ENCODE peak calls at places on chromosomes 1 and 21, in four cellular contexts. L is AG04449, Z is MG63, R is adipocyte. I is an unnamed sample.

GRCh38 chr1:17596651-17597509 is 57.4 kb downstream of the ARHGEF10L start:
- DNase-seq in L (no peak), Z (no peak), R (no peak), I (no peak)

GRCh38 chr1:86356247-86356646 is 39.9 kb downstream of the ODF2L start:
- DNase-seq in L (no peak), Z (no peak), R (no peak), I (peak; percentile 2)

GRCh38 chr1:235063068-235063765 is 65.4 kb downstream of the TOMM20 start:
- DNase-seq in L (no peak), Z (no peak), R (no peak), I (no peak)

GRCh38 chr1:93692451-93692861 is 10.8 kb upstream of the BCAR3 start:
- DNase-seq in L (no peak), Z (peak; percentile 54), R (peak; percentile 50), I (no peak)

GRCh38 chr1:17878837-17879236 is 123.7 kb downstream of the ACTL8 start:
- DNase-seq in L (peak; percentile 50), Z (peak; percentile 80), R (peak; percentile 68), I (no peak)

GRCh38 chr1:200934676-200935245 is 40.1 kb downstream of the INAVA start:
- DNase-seq in L (no peak), Z (no peak), R (no peak), I (no peak)

GRCh38 chr1:203657735-203658134 is 31.1 kb downstream of the ATP2B4 start:
- DNase-seq in L (no peak), Z (no peak), R (no peak), I (no peak)

GRCh38 chr1:223052931-223053330 is 90.1 kb downstream of the TLR5 start:
- DNase-seq in L (no peak), Z (peak; percentile 80), R (no peak), I (no peak)

GRCh38 chr21:41570791-41571355 is 62.9 kb upstream of the TMPRSS2 start:
- DNase-seq in L (no peak), Z (no peak), R (no peak), I (no peak)

GRCh38 chr21:36747114-36747814 is 48.3 kb downstream of the SIM2 start:
- DNase-seq in L (no peak), Z (no peak), R (no peak), I (no peak)

DNA sequence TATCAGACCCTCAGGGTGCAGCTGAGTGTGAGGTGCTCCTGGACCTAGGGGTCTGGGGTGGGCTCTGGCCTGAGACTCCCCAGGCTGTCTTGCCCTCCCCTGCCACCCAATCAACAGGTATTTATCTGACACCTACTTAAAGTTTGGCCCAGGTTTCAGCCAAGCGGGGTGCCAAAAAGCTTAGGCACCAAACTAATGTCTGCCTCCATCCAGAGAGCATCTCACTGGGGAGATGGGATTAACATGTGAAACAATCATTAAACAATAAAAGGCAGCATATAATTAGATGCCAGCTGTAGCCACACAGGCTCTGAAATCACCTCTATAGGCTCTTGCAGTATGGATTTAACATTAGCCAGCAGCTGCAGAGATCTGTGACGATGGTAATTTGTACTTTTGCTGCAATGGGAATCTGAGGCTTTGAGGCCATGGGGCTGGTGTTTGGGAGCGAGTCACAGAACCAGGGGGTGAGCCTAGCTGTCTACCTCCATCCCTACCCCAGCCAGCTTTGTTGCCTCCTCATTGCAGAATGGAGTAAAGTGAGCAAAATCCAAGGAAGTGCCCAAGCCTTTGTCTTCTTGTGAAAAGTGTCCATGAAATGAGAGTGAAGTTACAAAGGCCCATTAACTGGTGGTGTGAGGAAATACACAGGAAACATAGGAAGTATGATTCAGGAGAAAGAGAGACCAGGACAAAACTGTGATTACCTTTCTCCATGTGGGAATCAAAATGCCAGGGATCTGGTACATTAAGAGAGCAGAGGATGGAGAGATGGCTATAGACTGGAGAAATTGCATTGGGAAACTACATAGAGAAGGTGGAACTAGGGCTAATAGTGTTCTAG is 36.1 kb downstream of the EIF2D start:
- DNase-seq in L (no peak), Z (no peak), R (no peak), I (no peak)
- H3K4me3 ChIP-seq in L (no peak overlapping the region), Z (no peak overlapping the region), R (no peak overlapping the region), I (no peak overlapping the region)

DNA sequence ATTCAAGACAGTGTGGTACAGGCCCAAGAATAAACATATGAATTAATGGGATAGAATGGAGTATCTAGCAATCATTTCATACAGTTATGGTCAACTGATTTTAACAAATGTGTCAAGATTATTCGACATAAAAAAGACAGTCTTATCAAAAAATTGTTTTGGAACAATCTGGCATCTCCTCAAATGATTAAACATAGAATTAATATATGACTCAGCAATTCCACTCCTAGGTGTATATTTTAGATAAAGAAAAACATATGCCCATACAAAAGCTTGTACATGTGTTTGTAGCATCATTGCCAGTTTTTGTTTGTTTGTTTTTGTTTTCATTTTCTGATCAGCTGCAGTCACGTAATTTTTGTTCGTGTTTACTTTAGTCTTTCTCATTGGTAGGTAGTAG is 1188.3 kb downstream of the BRINP3 start:
- DNase-seq in L (no peak), Z (no peak), R (no peak), I (no peak)
- H3K4me3 ChIP-seq in L (no peak overlapping the region), Z (no peak overlapping the region), R (no peak overlapping the region), I (no peak overlapping the region)

GRCh38 chr1:55276671-55277376 is 61.7 kb upstream of the USP24 start:
- DNase-seq in L (no peak), Z (no peak), R (no peak), I (no peak)
- H3K4me3 ChIP-seq in L (no peak overlapping the region), Z (no peak overlapping the region), R (peak overlapping the region; percentile 62), I (no peak overlapping the region)

GRCh38 chr1:38579056-38579455 is 280.5 kb downstream of the RRAGC start:
- DNase-seq in L (no peak), Z (no peak), R (no peak), I (no peak)
- H3K4me3 ChIP-seq in L (no peak overlapping the region), Z (no peak overlapping the region), R (no peak overlapping the region), I (no peak overlapping the region)

DNA sequence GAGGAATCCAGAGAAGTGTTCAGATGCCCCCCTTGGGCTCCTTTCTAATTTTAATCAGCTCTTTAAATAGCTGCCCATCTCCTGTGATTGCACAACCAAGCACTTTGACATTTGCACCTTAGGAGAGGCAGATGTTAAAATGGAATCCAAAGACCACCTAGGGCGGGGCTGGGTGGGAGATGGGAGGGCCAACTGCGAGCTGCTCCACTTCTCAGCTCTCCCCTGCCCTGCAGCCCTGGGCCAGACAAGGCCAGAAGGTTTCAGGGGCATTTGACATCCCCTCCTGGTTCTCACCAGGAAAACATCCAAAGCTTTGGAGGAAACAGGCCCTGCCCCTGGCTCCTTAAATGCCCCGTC is 106.9 kb downstream of the DHRS3 start:
- DNase-seq in L (no peak), Z (no peak), R (no peak), I (no peak)
- H3K4me3 ChIP-seq in L (no peak overlapping the region), Z (no peak overlapping the region), R (no peak overlapping the region), I (no peak overlapping the region)

GRCh38 chr1:156689035-156689959 is 12.1 kb upstream of the NES start:
- DNase-seq in L (no peak), Z (peak; percentile 82), R (peak; percentile 96), I (no peak)

GRCh38 chr1:156681196-156681595 is 4.0 kb upstream of the NES start:
- DNase-seq in L (no peak), Z (no peak), R (no peak), I (no peak)

GRCh38 chr1:156680056-156680455 is 2.8 kb upstream of the NES start:
- DNase-seq in L (no peak), Z (no peak), R (no peak), I (no peak)

GRCh38 chr1:156682166-156682890 is 5.1 kb upstream of the NES start:
- DNase-seq in L (no peak), Z (no peak), R (no peak), I (no peak)

DNA sequence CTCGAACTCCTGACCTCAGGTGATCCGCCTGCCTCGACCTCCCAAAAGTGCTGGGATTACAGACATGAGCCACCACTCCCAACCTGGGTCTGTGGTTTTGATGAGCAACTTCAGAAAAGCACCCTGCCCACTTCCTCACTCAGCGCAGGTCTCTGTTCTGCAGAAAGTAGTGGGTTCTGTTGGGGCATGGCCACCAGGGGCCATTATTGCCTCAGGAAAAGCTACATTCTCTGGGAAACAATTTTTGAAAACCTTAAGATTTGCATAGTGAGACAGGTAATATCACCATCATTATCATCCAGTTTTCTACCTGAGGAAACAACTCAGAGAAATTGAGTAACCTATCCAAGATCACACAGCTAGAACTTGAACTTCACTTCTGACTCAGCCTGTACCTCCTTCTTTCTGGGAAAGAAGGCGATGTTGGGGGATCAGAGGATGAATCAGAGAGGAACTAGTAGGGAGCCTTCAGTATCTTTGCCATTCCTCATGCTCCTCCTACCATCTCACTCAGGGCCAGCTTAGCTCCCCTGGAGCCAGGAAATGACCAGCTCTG is 7.1 kb upstream of the NES start:
- DNase-seq in L (no peak), Z (peak; percentile 56), R (no peak), I (no peak)
- H3K4me3 ChIP-seq in L (no peak overlapping the region), Z (no peak overlapping the region), R (no peak overlapping the region), I (no peak overlapping the region)

GRCh38 chr1:65065535-65066378 is 82.2 kb upstream of the AK4 start:
- DNase-seq in L (no peak), Z (no peak), R (peak; percentile 34), I (no peak)
- H3K4me3 ChIP-seq in L (peak overlapping the region; percentile 68), Z (peak overlapping the region; percentile 75), R (peak overlapping the region; percentile 88), I (peak overlapping the region; percentile 66)

GRCh38 chr1:42381424-42381673 is 757 bp downstream of the RIMKLA start:
- DNase-seq in L (no peak), Z (no peak), R (no peak), I (no peak)
- H3K4me3 ChIP-seq in L (no peak overlapping the region), Z (no peak overlapping the region), R (peak overlapping the region; percentile 77), I (no peak overlapping the region)

GRCh38 chr1:225777058-225777582 is 506 bp upstream of the SRP9 start:
- DNase-seq in L (no peak), Z (no peak), R (peak; percentile 19), I (no peak)
- H3K4me3 ChIP-seq in L (peak overlapping the region; percentile 89), Z (peak overlapping the region; percentile 92), R (peak overlapping the region; percentile 94), I (peak overlapping the region; percentile 56)

DNA sequence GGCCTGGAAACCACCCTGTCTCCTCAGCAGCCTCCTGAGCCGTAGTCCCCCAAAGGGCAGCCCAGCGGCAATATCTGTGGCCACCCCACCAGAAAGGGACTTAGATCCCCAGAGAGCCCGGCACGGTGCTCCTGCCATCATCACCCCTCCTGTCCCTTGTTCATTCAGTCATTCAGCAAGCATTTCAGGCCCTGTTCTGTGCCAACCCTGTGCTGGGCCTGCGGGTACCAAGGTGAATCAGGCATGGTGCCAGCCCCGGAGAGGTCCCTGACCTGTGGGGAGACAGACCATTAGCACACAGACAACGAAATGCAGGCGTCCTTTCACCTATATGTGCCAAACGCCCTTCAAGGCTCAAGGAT is 1.3 kb upstream of the LRP8 start:
- DNase-seq in L (no peak), Z (no peak), R (no peak), I (no peak)
- H3K4me3 ChIP-seq in L (no peak overlapping the region), Z (no peak overlapping the region), R (no peak overlapping the region), I (no peak overlapping the region)

I was measured in HFF-Myc.